ENCODE peak calls at places on chromosomes 12 and 14, in seven cellular contexts. F, K, G, P, D, Z and S are unnamed samples.

GRCh38 chr14:26841920-26842741 is 244.3 kb upstream of the NOVA1 start:
- DNase-seq in F (no peak), K (no peak), G (peak), P (peak), D (peak), Z (peak), S (peak)

GRCh38 chr14:34234258-34234657 is 227.8 kb downstream of the SPTSSA start:
- DNase-seq in F (peak), K (no peak), G (no peak), P (no peak), D (no peak), Z (no peak), S (no peak)

GRCh38 chr12:95439578-95440230 is 34.2 kb upstream of the METAP2 start:
- DNase-seq in F (no peak), K (no peak), G (no peak), P (peak), D (no peak), Z (no peak), S (no peak)

GRCh38 chr14:97177016-97177415 is 379.8 kb downstream of the VRK1 start:
- DNase-seq in F (no peak), K (no peak), G (no peak), P (no peak), D (no peak), Z (peak), S (peak)

GRCh38 chr12:121784460-121784859 is 9.0 kb downstream of the RHOF start:
- DNase-seq in F (no peak), K (no peak), G (peak), P (no peak), D (peak), Z (peak), S (peak)

GRCh38 chr12:26226629-26227375 is 31.4 kb downstream of the SSPN start:
- DNase-seq in F (peak), K (peak), G (no peak), P (peak), D (peak), Z (peak), S (no peak)

GRCh38 chr12:1593232-1594044 is 943 bp downstream of the FBXL14 start:
- DNase-seq in F (peak), K (peak), G (peak), P (peak), D (peak), Z (peak), S (no peak)

GRCh38 chr12:16389594-16389993 is 42.1 kb downstream of the MGST1 start:
- DNase-seq in F (no peak), K (no peak), G (peak), P (no peak), D (peak), Z (peak), S (peak)

GRCh38 chr12:105855691-105856405 is 282.9 kb downstream of the NUAK1 start:
- DNase-seq in F (peak), K (no peak), G (no peak), P (no peak), D (no peak), Z (no peak), S (no peak)

GRCh38 chr12:123928274-123928865 is 44.3 kb downstream of the CCDC92 start:
- DNase-seq in F (no peak), K (no peak), G (no peak), P (no peak), D (no peak), Z (no peak), S (no peak)

GRCh38 chr12:63989301-63989845 is 144.9 kb downstream of the SRGAP1 start:
- DNase-seq in F (no peak), K (no peak), G (no peak), P (no peak), D (peak), Z (peak), S (peak)

GRCh38 chr14:75646762-75647161 is 13.9 kb downstream of the ERG28 start:
- DNase-seq in F (no peak), K (no peak), G (no peak), P (no peak), D (no peak), Z (no peak), S (peak)

GRCh38 chr14:87944987-87945604 is 47.9 kb downstream of the GALC start:
- DNase-seq in F (no peak), K (peak), G (no peak), P (no peak), D (peak), Z (peak), S (peak)

GRCh38 chr12:130672122-130672825 is 43.8 kb downstream of the RIMBP2 start:
- DNase-seq in F (no peak), K (no peak), G (no peak), P (no peak), D (no peak), Z (no peak), S (no peak)

GRCh38 chr12:49967042-49967776 is 5.5 kb downstream of the AQP5 start:
- DNase-seq in F (peak), K (peak), G (peak), P (peak), D (peak), Z (peak), S (peak)

GRCh38 chr14:22887990-22888378 is 5.0 kb downstream of the REM2 start:
- DNase-seq in F (no peak), K (peak), G (no peak), P (peak), D (no peak), Z (no peak), S (no peak)

DNA sequence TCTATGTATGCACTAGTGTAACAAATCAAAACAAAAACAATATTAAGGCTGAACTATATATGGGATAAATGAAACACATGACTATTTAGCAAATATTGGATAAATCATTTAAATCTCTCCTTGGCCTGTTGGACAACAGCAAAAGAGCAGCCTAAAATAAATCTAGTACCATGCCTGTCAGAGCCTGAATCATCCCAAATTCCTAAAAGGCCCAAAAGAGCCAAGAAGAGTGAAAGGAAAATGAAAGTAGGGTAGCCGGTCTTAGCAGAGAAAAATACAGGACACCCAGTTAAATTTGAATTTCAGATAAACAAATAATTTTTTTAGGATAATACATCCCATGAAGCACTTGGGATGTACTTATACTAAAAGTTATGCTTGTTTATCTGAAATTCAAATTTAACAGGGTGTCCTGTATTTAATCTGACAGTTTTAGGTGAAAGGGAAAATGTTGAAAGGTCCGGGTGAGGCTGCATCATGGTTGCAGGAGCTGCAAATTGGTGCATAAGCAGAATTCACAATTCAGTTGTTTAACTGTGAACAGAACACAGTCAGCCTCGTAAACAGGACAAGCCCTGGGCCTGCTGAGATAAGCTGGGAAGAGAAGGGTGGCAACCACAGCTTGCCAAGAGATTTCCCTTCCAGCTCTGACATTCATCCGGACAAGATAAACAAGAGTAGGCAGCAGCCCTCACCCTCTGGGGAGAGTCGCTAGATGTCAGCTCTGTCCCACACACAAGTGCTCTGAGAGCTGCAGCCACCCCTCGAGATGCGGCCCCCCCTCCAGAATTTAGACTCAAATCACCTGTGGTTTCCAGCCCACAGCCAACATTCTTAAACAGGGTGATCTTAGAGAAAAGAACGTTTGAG is 30.3 kb downstream of the DMAC2L start:
- DNase-seq in F (peak), K (peak), G (peak), P (peak), D (peak), Z (peak), S (peak)
- TF ChIP-seq CTCF in F (peak), K (peak), G (peak), P (peak), D (peak), Z (peak), S (peak)

GRCh38 chr12:115756271-115756670 is 521.2 kb downstream of the MED13L start:
- DNase-seq in F (no peak), K (no peak), G (no peak), P (no peak), D (no peak), Z (no peak), S (no peak)
- H3K4me3 ChIP-seq in F (no peak), K (no peak), G (no peak), P (no peak), D (no peak), Z (peak), S (no peak)

GRCh38 chr12:71938728-71939385 is at the start of gene TPH2:
- DNase-seq in F (peak), K (peak), G (no peak), P (peak), D (peak), Z (peak), S (peak)
- TF ChIP-seq CTCF in F (peak), K (peak), G (peak), P (no peak), D (peak), Z (peak), S (peak)

DNA sequence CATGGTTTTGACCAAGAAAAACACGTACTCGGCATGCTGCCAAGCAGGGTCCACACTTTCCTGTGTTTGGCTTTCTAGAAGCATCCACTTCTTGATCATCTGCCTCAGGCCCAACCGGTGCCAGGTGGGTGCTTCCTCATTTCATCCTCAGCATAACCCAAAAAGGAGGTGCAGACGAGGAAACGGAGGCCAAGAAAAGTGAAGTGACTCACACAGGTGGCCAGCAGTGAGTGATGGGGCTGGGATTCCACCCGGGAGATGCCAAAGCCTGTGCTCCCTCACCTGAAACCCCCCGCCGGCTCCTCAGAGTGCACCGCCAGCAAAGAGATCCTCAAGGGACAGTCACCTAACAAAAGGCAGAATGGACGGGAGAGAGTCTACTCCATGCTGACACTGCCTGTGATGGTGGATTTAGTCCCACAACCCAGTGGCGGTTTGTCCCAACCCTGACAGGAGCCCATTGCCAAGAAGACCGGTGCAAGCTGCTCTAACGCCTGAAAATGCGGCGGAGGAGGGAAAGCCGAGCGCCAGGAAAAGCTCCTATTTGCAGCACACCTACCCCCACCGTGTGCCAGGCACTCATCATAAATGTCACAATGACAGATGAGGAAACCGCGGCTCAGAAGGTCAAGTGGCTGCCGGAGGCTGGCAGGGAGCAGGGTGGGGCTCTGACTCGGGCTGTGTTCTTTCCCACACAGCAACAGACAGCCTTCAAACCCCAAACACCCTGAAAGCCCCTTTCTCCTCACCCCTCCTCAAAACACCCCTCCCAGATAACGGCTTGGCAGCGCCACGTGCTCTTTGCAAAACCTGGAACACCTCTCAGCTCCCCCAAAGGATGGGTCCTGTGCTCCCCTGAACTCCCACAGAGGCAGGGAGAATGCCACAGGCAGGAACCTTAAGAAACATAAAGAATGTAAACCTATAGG is 18.8 kb downstream of the BCL11B start:
- DNase-seq in F (no peak), K (no peak), G (no peak), P (peak), D (no peak), Z (no peak), S (no peak)
- H3K4me3 ChIP-seq in F (no peak), K (no peak), G (no peak), P (no peak), D (no peak), Z (no peak), S (no peak)

GRCh38 chr12:100404769-100405407 is 48.0 kb downstream of the SLC17A8 start:
- DNase-seq in F (no peak), K (peak), G (no peak), P (no peak), D (peak), Z (peak), S (peak)
- TF ChIP-seq CTCF in F (peak), K (peak), G (no peak), P (no peak), D (peak), Z (peak), S (peak)

GRCh38 chr14:105087308-105087962 is 22.2 kb upstream of the GPR132 start:
- DNase-seq in F (peak), K (no peak), G (peak), P (peak), D (peak), Z (peak), S (peak)
- H3K4me3 ChIP-seq in F (peak), K (peak), G (peak), P (peak), D (peak), Z (peak), S (peak)

GRCh38 chr12:100651108-100651507 is 77.6 kb downstream of the GAS2L3 start:
- DNase-seq in F (no peak), K (no peak), G (no peak), P (no peak), D (no peak), Z (no peak), S (no peak)
- TF ChIP-seq CTCF in F (no peak), K (peak), G (no peak), P (no peak), D (no peak), Z (no peak), S (peak)

GRCh38 chr12:126191949-126192348 is 1126.7 kb downstream of the AACS start:
- DNase-seq in F (no peak), K (no peak), G (no peak), P (no peak), D (no peak), Z (no peak), S (no peak)
- H3K4me3 ChIP-seq in F (no peak), K (no peak), G (no peak), P (no peak), D (no peak), Z (no peak), S (no peak)